ENCODE peak calls at places on chromosomes 11 and 22, in seven cellular contexts. T is fibroblast of mammary gland, X is endodermal cell, F is GM06990, I is upper lobe of right lung, A is uterus, C is lower leg skin. B is an unnamed sample.
A peak's percentile ranks its signal among the peaks of the same experiment; 100 is the strongest.

GRCh38 chr11:64856382-64857227 is 12.2 kb upstream of the CDC42BPG start:
- DNase-seq in T (peak; percentile 90), I (peak; percentile 87), A (peak; percentile 63), C (peak; percentile 97), X (no peak), F (no peak), B (peak; percentile 77)

GRCh38 chr11:2664886-2665746 is 34.7 kb downstream of the KCNQ1OT1 start:
- DNase-seq in I (no peak), X (peak; percentile 25), T (no peak), F (no peak), A (no peak), C (peak; percentile 82), B (no peak)

GRCh38 chr22:25447067-25447688 is 117.3 kb upstream of the GRK3 start:
- DNase-seq in C (no peak), A (no peak), X (peak; percentile 53), F (no peak), T (no peak), I (no peak), B (peak; percentile 6)

GRCh38 chr11:123129920-123130319 is 65.1 kb downstream of the CLMP start:
- DNase-seq in C (no peak), F (no peak), I (no peak), T (peak; percentile 60), A (no peak), X (no peak), B (peak; percentile 60)

GRCh38 chr11:2140411-2141400 is 1.5 kb upstream of the IGF2 start:
- DNase-seq in F (no peak), A (no peak), X (peak; percentile 73), I (no peak), C (no peak), T (no peak), B (no peak)

GRCh38 chr22:26586556-26587325 is 3.2 kb downstream of the TPST2 start:
- DNase-seq in F (no peak), A (peak; percentile 34), X (no peak), I (no peak), C (no peak), T (no peak), B (no peak)

GRCh38 chr11:6531267-6531752 is 34.2 kb downstream of the DNHD1 start:
- DNase-seq in T (peak; percentile 61), I (no peak), F (no peak), X (peak; percentile 71), C (no peak), A (no peak), B (peak; percentile 68)

GRCh38 chr11:123163621-123164020 is 31.4 kb downstream of the CLMP start:
- DNase-seq in A (no peak), I (no peak), C (no peak), T (no peak), X (no peak), F (no peak), B (no peak)

GRCh38 chr11:131823772-131824171 is 453.4 kb downstream of the NTM start:
- DNase-seq in T (no peak), A (no peak), X (no peak), C (no peak), F (no peak), I (no peak), B (no peak)

GRCh38 chr22:19121631-19122142 is 525 bp downstream of the DGCR2 start:
- DNase-seq in A (peak; percentile 36), X (peak; percentile 79), C (peak; percentile 90), T (no peak), F (peak; percentile 59), I (peak; percentile 84), B (no peak)

GRCh38 chr11:70859180-70859579 is 393.2 kb downstream of the SHANK2 start:
- DNase-seq in C (no peak), T (no peak), X (no peak), I (no peak), F (no peak), A (no peak), B (no peak)

GRCh38 chr22:25125693-25126357 is 73.8 kb upstream of the CRYBB3 start:
- DNase-seq in T (no peak), C (no peak), I (no peak), A (no peak), X (no peak), F (no peak), B (no peak)

GRCh38 chr11:47121731-47122130 is 54.9 kb downstream of the ARFGAP2 start:
- DNase-seq in T (no peak), A (no peak), I (no peak), X (peak; percentile 7), F (no peak), C (no peak), B (no peak)

GRCh38 chr11:63763506-63764200 is 4.9 kb downstream of the ZFTA start:
- DNase-seq in F (peak; percentile 15), A (peak; percentile 74), C (peak; percentile 74), X (peak; percentile 91), T (peak; percentile 59), I (no peak), B (no peak)

DNA sequence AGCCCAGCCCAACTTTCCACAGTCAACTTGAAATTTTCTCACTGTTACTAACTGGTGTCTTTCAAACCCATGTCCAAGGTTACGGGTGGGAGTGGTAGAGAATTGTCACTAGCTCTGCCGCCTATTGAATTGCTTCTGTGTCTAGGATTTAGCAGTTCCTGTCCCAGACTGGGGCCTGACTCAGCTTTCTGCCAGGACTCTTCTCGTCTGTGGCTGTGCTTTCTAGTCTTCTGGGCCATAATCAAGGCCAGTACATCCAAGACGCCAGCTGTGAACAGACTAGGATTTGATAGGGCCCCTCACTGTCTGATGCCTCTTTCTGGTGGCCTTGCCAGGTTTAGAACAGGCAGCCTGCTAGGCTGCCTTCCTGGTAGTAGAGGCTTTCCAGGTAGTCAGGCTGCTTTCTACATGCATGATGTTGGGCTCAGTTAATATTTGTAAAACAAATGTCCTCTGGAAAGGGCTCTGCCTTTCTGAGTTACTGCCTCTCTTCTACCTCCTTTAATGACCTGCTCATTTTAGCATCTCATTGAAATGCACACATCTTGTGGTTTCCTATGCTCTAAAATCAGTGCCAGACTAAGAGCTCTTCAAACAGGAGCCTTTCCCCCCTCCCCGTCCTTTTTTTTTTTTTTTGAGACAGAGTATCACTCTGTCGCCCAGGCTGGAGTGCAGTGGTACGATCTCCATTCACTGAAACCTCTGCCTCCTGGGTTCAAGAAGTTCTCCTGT is 13.1 kb upstream of the HIKESHI start:
- DNase-seq in T (no peak), X (peak; percentile 47), C (no peak), I (no peak), A (no peak), F (no peak), B (no peak)
- H3K4me3 ChIP-seq in T (no peak overlapping the region), X (no peak overlapping the region), C (no peak overlapping the region), I (no peak overlapping the region), A (no peak overlapping the region), F (no peak overlapping the region), B (no peak overlapping the region)

DNA sequence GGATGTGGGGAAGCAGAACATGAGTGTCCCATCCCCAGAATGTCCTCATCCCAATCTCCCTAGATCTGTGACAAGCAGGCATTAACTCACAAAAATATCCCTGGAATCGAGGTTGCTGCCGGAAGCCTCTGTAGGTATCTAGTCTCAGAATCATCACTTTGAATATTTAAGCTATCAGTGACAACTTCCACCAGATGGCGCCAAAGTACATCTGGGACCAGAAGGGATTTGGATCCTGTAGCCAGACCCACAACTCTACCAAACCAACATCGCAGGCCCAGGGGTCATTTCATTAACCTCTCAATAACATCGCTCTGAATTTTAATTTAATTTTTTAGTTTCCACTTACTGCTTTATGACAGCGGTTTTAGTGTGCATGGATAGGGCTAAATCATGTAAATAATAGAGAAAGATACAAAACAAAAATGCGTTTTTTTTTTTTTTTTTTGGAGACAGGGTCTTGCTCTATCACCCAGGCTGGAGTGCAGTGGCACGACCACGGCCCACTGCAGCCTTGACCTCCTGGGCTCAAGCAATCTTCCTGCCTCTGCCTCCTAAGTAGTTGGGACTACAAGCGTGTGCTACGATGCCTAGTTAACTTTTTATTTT is 1.1 kb upstream of the EXT2 start:
- DNase-seq in I (no peak), X (peak; percentile 93), C (peak; percentile 95), F (no peak), T (peak; percentile 85), A (peak; percentile 90), B (peak; percentile 89)
- TF ChIP-seq CTCF in I (peak; percentile 85), X (peak; percentile 89), C (no peak), F (peak; percentile 78), T (peak; percentile 85), A (peak; percentile 79), B (peak; percentile 72)

GRCh38 chr11:10808553-10809372 is at the start of gene EIF4G2:
- DNase-seq in A (peak; percentile 98), I (peak; percentile 99), F (peak; percentile 99), T (peak; percentile 98), C (peak; percentile 100), X (peak; percentile 99), B (peak; percentile 98)

GRCh38 chr11:10806206-10806605 is 2.5 kb downstream of the EIF4G2 start:
- DNase-seq in X (no peak), C (no peak), F (no peak), I (no peak), T (no peak), A (no peak), B (no peak)

GRCh38 chr11:10803676-10804075 is 5.0 kb downstream of the EIF4G2 start:
- DNase-seq in F (no peak), I (no peak), X (no peak), A (no peak), C (no peak), T (peak; percentile 62), B (no peak)

GRCh38 chr11:10807629-10808552 is 835 bp downstream of the EIF4G2 start:
- DNase-seq in F (peak; percentile 72), I (peak; percentile 86), A (peak; percentile 49), C (peak; percentile 94), X (peak; percentile 67), T (peak; percentile 38), B (peak; percentile 62)

DNA sequence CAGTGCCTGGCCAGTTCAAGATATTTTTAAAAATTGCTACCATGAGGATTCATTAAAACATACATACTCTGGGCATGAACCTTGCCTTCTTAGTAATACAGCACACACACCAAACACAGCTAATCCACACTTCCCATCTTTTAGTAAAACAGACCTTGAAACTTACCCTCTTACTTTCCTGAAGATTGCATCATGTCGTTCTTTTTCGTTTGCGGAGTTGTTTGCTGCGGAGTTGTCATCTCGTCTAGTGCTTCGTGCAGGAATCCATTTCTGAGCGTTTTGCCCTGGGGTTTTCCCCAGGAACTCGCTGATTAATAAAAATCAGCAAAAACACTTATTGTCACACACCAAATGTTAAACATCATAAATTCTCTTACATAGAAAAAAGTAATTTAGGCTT is 3.0 kb downstream of the EIF4G2 start:
- DNase-seq in C (no peak), I (no peak), F (no peak), A (no peak), T (no peak), X (no peak), B (no peak)
- H3K4me3 ChIP-seq in C (no peak overlapping the region), I (peak overlapping the region; percentile 92), F (no peak overlapping the region), A (no peak overlapping the region), T (no peak overlapping the region), X (peak overlapping the region; percentile 97), B (peak overlapping the region; percentile 91)

GRCh38 chr11:112361396-112361795 is 100.7 kb upstream of the PLET1 start:
- DNase-seq in T (no peak), C (peak; percentile 31), X (no peak), F (no peak), A (no peak), I (no peak), B (no peak)

GRCh38 chr11:112354364-112354763 is 93.7 kb upstream of the PLET1 start:
- DNase-seq in I (no peak), X (no peak), A (no peak), C (no peak), T (no peak), F (no peak), B (no peak)

GRCh38 chr11:112352907-112353306 is 92.2 kb upstream of the PLET1 start:
- DNase-seq in C (peak; percentile 52), X (peak; percentile 38), F (no peak), I (no peak), T (peak; percentile 11), A (no peak), B (no peak)

GRCh38 chr11:112357488-112357887 is 96.8 kb upstream of the PLET1 start:
- DNase-seq in X (peak; percentile 51), C (no peak), I (no peak), T (no peak), F (no peak), A (no peak), B (no peak)

GRCh38 chr11:112355726-112356125 is 95.1 kb upstream of the PLET1 start:
- DNase-seq in I (peak; percentile 73), X (peak; percentile 85), A (peak; percentile 67), F (no peak), T (peak; percentile 25), C (no peak), B (peak; percentile 27)
- TF ChIP-seq CTCF in I (peak; percentile 17), X (peak; percentile 43), A (no peak), F (peak; percentile 51), T (peak; percentile 41), C (no peak), B (peak; percentile 10)

B was measured in fibroblast of the aortic adventitia.